ENCODE peak calls at places on chromosomes 1 and 21, in ten cellular contexts. N is pancreas, Z is neural progenitor cell, F is heart left ventricle, R is hepatocyte, L is transverse colon, S is tibial artery, D is body of pancreas, M is aorta, U is right lobe of liver. H is an unnamed sample.
A peak's percentile ranks its signal among the peaks of the same experiment; 100 is the strongest.

GRCh38 chr1:223215026-223215425 is 72.0 kb upstream of the TLR5 start:
- DNase-seq in N (no peak), Z (no peak), F (no peak), R (no peak), L (no peak), S (no peak), D (no peak), M (no peak), U (no peak), H (no peak)

GRCh38 chr21:15730484-15731242 is 881 bp downstream of the USP25 start:
- DNase-seq in N (peak; percentile 86), Z (no peak), F (peak; percentile 62), R (peak; percentile 12), L (no peak), S (peak; percentile 26), D (no peak), M (no peak), U (peak; percentile 74), H (peak; percentile 39)

GRCh38 chr1:25028910-25029599 is 99.0 kb upstream of the RUNX3 start:
- DNase-seq in N (no peak), Z (no peak), F (no peak), R (no peak), L (peak; percentile 23), S (no peak), D (no peak), M (no peak), U (no peak), H (no peak)

GRCh38 chr1:167675440-167675839 is 45.4 kb downstream of the RCSD1 start:
- DNase-seq in N (no peak), Z (no peak), F (no peak), R (no peak), L (no peak), S (no peak), D (no peak), M (no peak), U (no peak), H (no peak)

GRCh38 chr1:33161061-33161681 is 20.7 kb downstream of the TRIM62 start:
- DNase-seq in N (no peak), Z (peak; percentile 78), F (peak; percentile 83), R (peak; percentile 69), L (no peak), S (no peak), D (no peak), M (peak; percentile 85), U (no peak), H (no peak)

GRCh38 chr1:32907435-32907834 is 6.2 kb upstream of the TMEM54 start:
- DNase-seq in N (no peak), Z (no peak), F (no peak), R (no peak), L (no peak), S (no peak), D (no peak), M (no peak), U (no peak), H (peak; percentile 61)

GRCh38 chr1:228008391-228009115 is 1.8 kb downstream of the WNT3A start:
- DNase-seq in N (no peak), Z (peak; percentile 65), F (no peak), R (no peak), L (no peak), S (no peak), D (no peak), M (peak; percentile 54), U (peak; percentile 35), H (no peak)

GRCh38 chr21:37165606-37166005 is 92.6 kb downstream of the TTC3 start:
- DNase-seq in N (no peak), Z (no peak), F (no peak), R (no peak), L (no peak), S (no peak), D (no peak), M (no peak), U (no peak), H (no peak)

GRCh38 chr1:75171876-75172275 is 37.7 kb downstream of the LHX8 start:
- DNase-seq in N (no peak), Z (no peak), F (no peak), R (no peak), L (no peak), S (no peak), D (no peak), M (no peak), U (no peak), H (no peak)

GRCh38 chr1:171850951-171851350 is 9.7 kb downstream of the DNM3 start:
- DNase-seq in N (no peak), Z (no peak), F (no peak), R (peak; percentile 26), L (no peak), S (no peak), D (no peak), M (no peak), U (no peak), H (no peak)

GRCh38 chr1:54462597-54463258 is 56.5 kb upstream of the SSBP3 start:
- DNase-seq in N (no peak), Z (no peak), F (no peak), R (no peak), L (no peak), S (peak; percentile 9), D (no peak), M (peak; percentile 67), U (no peak), H (no peak)

GRCh38 chr1:184686540-184686939 is 68.1 kb downstream of the EDEM3 start:
- DNase-seq in N (no peak), Z (no peak), F (peak; percentile 29), R (no peak), L (no peak), S (peak; percentile 38), D (peak; percentile 36), M (no peak), U (no peak), H (no peak)

GRCh38 chr1:59692591-59692990 is 122.2 kb upstream of the HOOK1 start:
- DNase-seq in N (no peak), Z (no peak), F (peak; percentile 30), R (peak; percentile 42), L (no peak), S (no peak), D (no peak), M (no peak), U (no peak), H (no peak)

GRCh38 chr21:27480841-27481261 is 514.0 kb upstream of the ADAMTS5 start:
- DNase-seq in N (no peak), Z (no peak), F (no peak), R (no peak), L (no peak), S (no peak), D (no peak), M (no peak), U (no peak), H (no peak)

GRCh38 chr1:8096105-8097011 is 70.2 kb upstream of the ERRFI1 start:
- DNase-seq in N (no peak), Z (no peak), F (no peak), R (no peak), L (no peak), S (no peak), D (no peak), M (no peak), U (no peak), H (no peak)
- H3K27ac ChIP-seq in N (peak overlapping the region; percentile 73), Z (no peak overlapping the region), F (peak overlapping the region; percentile 66), R (peak overlapping the region; percentile 92), L (peak overlapping the region; percentile 88), S (peak overlapping the region; percentile 84), D (peak overlapping the region; percentile 85), M (peak overlapping the region; percentile 94), U (peak overlapping the region; percentile 80), H (peak overlapping the region; percentile 80)

GRCh38 chr1:20930427-20930826 is 143.3 kb upstream of the HP1BP3 start:
- DNase-seq in N (no peak), Z (no peak), F (no peak), R (no peak), L (no peak), S (no peak), D (no peak), M (no peak), U (no peak), H (no peak)
- H3K27ac ChIP-seq in N (no peak overlapping the region), Z (no peak overlapping the region), F (no peak overlapping the region), R (no peak overlapping the region), L (no peak overlapping the region), S (no peak overlapping the region), D (no peak overlapping the region), M (no peak overlapping the region), U (no peak overlapping the region), H (no peak overlapping the region)

GRCh38 chr1:234955107-234955731 is 173.4 kb downstream of the TOMM20 start:
- DNase-seq in N (no peak), Z (no peak), F (peak; percentile 91), R (peak; percentile 75), L (peak; percentile 76), S (peak; percentile 76), D (peak; percentile 69), M (no peak), U (peak; percentile 85), H (peak; percentile 84)

GRCh38 chr1:234958066-234958701 is 170.5 kb downstream of the TOMM20 start:
- DNase-seq in N (no peak), Z (no peak), F (no peak), R (no peak), L (no peak), S (no peak), D (peak; percentile 33), M (no peak), U (peak; percentile 78), H (peak; percentile 34)

GRCh38 chr1:234957330-234958065 is 171.1 kb downstream of the TOMM20 start:
- DNase-seq in N (no peak), Z (peak; percentile 70), F (no peak), R (peak; percentile 85), L (peak; percentile 73), S (no peak), D (peak; percentile 91), M (no peak), U (peak; percentile 86), H (peak; percentile 87)

GRCh38 chr1:234958702-234959649 is 169.7 kb downstream of the TOMM20 start:
- DNase-seq in N (no peak), Z (no peak), F (no peak), R (no peak), L (no peak), S (no peak), D (no peak), M (no peak), U (no peak), H (peak; percentile 66)

GRCh38 chr1:234956821-234957329 is 171.8 kb downstream of the TOMM20 start:
- DNase-seq in N (no peak), Z (peak; percentile 65), F (no peak), R (no peak), L (no peak), S (no peak), D (peak; percentile 50), M (no peak), U (no peak), H (peak; percentile 40)
- H3K27ac ChIP-seq in N (peak overlapping the region; percentile 80), Z (peak overlapping the region; percentile 89), F (no peak overlapping the region), R (peak overlapping the region; percentile 96), L (peak overlapping the region; percentile 91), S (peak overlapping the region; percentile 60), D (peak overlapping the region; percentile 96), M (no peak overlapping the region), U (peak overlapping the region; percentile 99), H (peak overlapping the region; percentile 98)

DNA sequence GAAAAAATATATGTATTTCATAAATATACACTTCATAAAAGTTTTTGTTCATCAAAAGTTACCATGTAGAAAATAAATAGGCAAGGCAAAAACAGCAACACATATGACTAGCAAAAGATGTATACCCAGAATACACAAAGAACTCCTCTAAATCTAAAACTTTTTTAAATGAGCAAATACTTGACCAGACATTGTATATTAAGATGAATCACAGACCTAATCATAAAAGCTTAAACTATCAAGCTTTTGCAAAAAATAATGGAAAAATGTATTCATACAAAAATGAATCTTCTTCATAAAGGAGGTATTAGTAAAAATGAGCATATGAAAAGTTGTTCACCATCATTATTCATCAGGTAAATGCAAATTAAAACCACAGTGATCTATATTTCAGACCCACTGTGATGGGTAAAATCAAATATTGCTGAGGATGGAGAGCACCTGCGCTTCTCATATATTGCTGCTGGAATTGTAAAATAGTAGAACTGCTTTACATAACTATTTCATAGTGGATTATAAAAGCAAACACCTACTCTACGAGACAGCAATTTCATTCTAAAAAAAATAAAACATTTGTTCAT is 78.3 kb upstream of the RGS1 start:
- DNase-seq in N (no peak), Z (no peak), F (no peak), R (no peak), L (no peak), S (no peak), D (no peak), M (no peak), U (no peak), H (no peak)
- H3K27ac ChIP-seq in N (peak overlapping the region; percentile 39), Z (no peak overlapping the region), F (no peak overlapping the region), R (no peak overlapping the region), L (no peak overlapping the region), S (no peak overlapping the region), D (peak overlapping the region; percentile 55), M (no peak overlapping the region), U (no peak overlapping the region), H (no peak overlapping the region)